ENCODE peak calls at places on chromosomes 7 and 10, in seven cellular contexts. One of them, this sample, is unnamed.

GRCh38 chr7:121244120-121244865 is 84.5 kb upstream of the WNT16 start:
- DNase-seq in transverse colon: no peak
- DNase-seq in astrocyte: no peak
- DNase-seq in OCI-LY7: peak; percentile 87
- DNase-seq in naive thymus-derived CD4-positive, alpha-beta T cell: no peak
- DNase-seq in mucosa of descending colon: no peak
- DNase-seq in uterus: no peak
- DNase-seq in this sample: no peak

GRCh38 chr7:54980521-54980920 is 38.3 kb upstream of the EGFR start:
- DNase-seq in transverse colon: no peak
- DNase-seq in astrocyte: no peak
- DNase-seq in OCI-LY7: no peak
- DNase-seq in naive thymus-derived CD4-positive, alpha-beta T cell: no peak
- DNase-seq in mucosa of descending colon: no peak
- DNase-seq in uterus: no peak
- DNase-seq in this sample: no peak

GRCh38 chr7:80432166-80432565 is 79.7 kb downstream of the GNAT3 start:
- DNase-seq in transverse colon: no peak
- DNase-seq in astrocyte: no peak
- DNase-seq in OCI-LY7: no peak
- DNase-seq in naive thymus-derived CD4-positive, alpha-beta T cell: no peak
- DNase-seq in mucosa of descending colon: no peak
- DNase-seq in uterus: no peak
- DNase-seq in this sample: no peak

GRCh38 chr7:98399462-98399861 is 1.4 kb downstream of the BAIAP2L1 start:
- DNase-seq in transverse colon: no peak
- DNase-seq in astrocyte: peak; percentile 49
- DNase-seq in OCI-LY7: no peak
- DNase-seq in naive thymus-derived CD4-positive, alpha-beta T cell: no peak
- DNase-seq in mucosa of descending colon: no peak
- DNase-seq in uterus: no peak
- DNase-seq in this sample: no peak

GRCh38 chr10:79308969-79309665 is 38.2 kb upstream of the PPIF start:
- DNase-seq in transverse colon: no peak
- DNase-seq in astrocyte: no peak
- DNase-seq in OCI-LY7: no peak
- DNase-seq in naive thymus-derived CD4-positive, alpha-beta T cell: no peak
- DNase-seq in mucosa of descending colon: peak; percentile 46
- DNase-seq in uterus: no peak
- DNase-seq in this sample: peak; percentile 51

GRCh38 chr7:122316467-122317394 is 12.2 kb upstream of the FEZF1 start:
- DNase-seq in transverse colon: peak; percentile 35
- DNase-seq in astrocyte: no peak
- DNase-seq in OCI-LY7: no peak
- DNase-seq in naive thymus-derived CD4-positive, alpha-beta T cell: no peak
- DNase-seq in mucosa of descending colon: peak; percentile 55
- DNase-seq in uterus: no peak
- DNase-seq in this sample: peak; percentile 55

GRCh38 chr10:6030217-6030616 is 31.9 kb downstream of the IL2RA start:
- DNase-seq in transverse colon: no peak
- DNase-seq in astrocyte: no peak
- DNase-seq in OCI-LY7: no peak
- DNase-seq in naive thymus-derived CD4-positive, alpha-beta T cell: no peak
- DNase-seq in mucosa of descending colon: no peak
- DNase-seq in uterus: no peak
- DNase-seq in this sample: no peak

GRCh38 chr10:93436577-93436976 is 45.6 kb downstream of the MYOF start:
- DNase-seq in transverse colon: peak; percentile 31
- DNase-seq in astrocyte: peak; percentile 99
- DNase-seq in OCI-LY7: no peak
- DNase-seq in naive thymus-derived CD4-positive, alpha-beta T cell: no peak
- DNase-seq in mucosa of descending colon: no peak
- DNase-seq in uterus: peak; percentile 76
- DNase-seq in this sample: no peak

GRCh38 chr7:77450054-77450453 is 33.9 kb upstream of the GSAP start:
- DNase-seq in transverse colon: no peak
- DNase-seq in astrocyte: peak; percentile 39
- DNase-seq in OCI-LY7: no peak
- DNase-seq in naive thymus-derived CD4-positive, alpha-beta T cell: no peak
- DNase-seq in mucosa of descending colon: no peak
- DNase-seq in uterus: no peak
- DNase-seq in this sample: no peak

GRCh38 chr10:125037145-125037544 is 95.2 kb downstream of the ZRANB1 start:
- DNase-seq in transverse colon: peak; percentile 46
- DNase-seq in astrocyte: peak; percentile 83
- DNase-seq in OCI-LY7: no peak
- DNase-seq in naive thymus-derived CD4-positive, alpha-beta T cell: no peak
- DNase-seq in mucosa of descending colon: no peak
- DNase-seq in uterus: no peak
- DNase-seq in this sample: peak; percentile 64

GRCh38 chr10:83753490-83753889 is 385.8 kb upstream of the GHITM start:
- DNase-seq in transverse colon: no peak
- DNase-seq in astrocyte: no peak
- DNase-seq in OCI-LY7: no peak
- DNase-seq in naive thymus-derived CD4-positive, alpha-beta T cell: no peak
- DNase-seq in mucosa of descending colon: no peak
- DNase-seq in uterus: no peak
- DNase-seq in this sample: no peak

GRCh38 chr10:49173201-49173772 is 14.9 kb downstream of the TMEM273 start:
- DNase-seq in transverse colon: no peak
- DNase-seq in astrocyte: no peak
- DNase-seq in OCI-LY7: no peak
- DNase-seq in naive thymus-derived CD4-positive, alpha-beta T cell: no peak
- DNase-seq in mucosa of descending colon: no peak
- DNase-seq in uterus: no peak
- DNase-seq in this sample: no peak

GRCh38 chr7:2321020-2321419 is 6.8 kb upstream of the SNX8 start:
- DNase-seq in transverse colon: no peak
- DNase-seq in astrocyte: no peak
- DNase-seq in OCI-LY7: no peak
- DNase-seq in naive thymus-derived CD4-positive, alpha-beta T cell: no peak
- DNase-seq in mucosa of descending colon: no peak
- DNase-seq in uterus: no peak
- DNase-seq in this sample: no peak

GRCh38 chr7:30935569-30935877 is 23.9 kb downstream of the AQP1 start:
- DNase-seq in transverse colon: no peak
- DNase-seq in astrocyte: no peak
- DNase-seq in OCI-LY7: no peak
- DNase-seq in naive thymus-derived CD4-positive, alpha-beta T cell: no peak
- DNase-seq in mucosa of descending colon: no peak
- DNase-seq in uterus: no peak
- DNase-seq in this sample: no peak

DNA sequence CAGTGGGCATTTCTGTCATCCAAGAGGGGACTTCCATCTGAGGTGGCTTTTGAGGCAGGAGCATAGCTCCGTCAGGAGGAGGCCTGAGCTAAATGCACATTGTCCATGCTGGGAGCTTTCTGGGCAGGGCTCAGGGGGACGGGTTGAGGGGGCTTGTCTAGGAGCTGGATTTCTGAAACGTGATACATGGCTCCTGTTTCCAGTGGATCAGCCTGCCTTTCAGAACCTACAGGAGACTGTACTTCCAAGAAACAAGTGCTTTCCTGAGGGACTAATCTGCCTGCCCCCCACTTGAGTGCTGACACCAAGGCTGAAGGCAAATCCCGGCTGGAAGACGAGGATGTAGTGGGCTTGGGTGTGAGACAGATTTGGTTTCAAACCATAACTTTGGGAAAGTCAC is 40.5 kb upstream of the GDF10 start:
- DNase-seq in transverse colon: peak; percentile 3
- DNase-seq in astrocyte: no peak
- DNase-seq in OCI-LY7: no peak
- DNase-seq in naive thymus-derived CD4-positive, alpha-beta T cell: no peak
- DNase-seq in mucosa of descending colon: no peak
- DNase-seq in uterus: no peak
- DNase-seq in this sample: no peak
- H3K4me1 ChIP-seq in transverse colon: no peaks in the 10 kb centered on the region
- H3K4me1 ChIP-seq in astrocyte: no peaks in the 10 kb centered on the region
- H3K4me1 ChIP-seq in OCI-LY7: peaks cover 25% of the 10 kb centered on the region
- H3K4me1 ChIP-seq in naive thymus-derived CD4-positive, alpha-beta T cell: peaks cover 41% of the 10 kb centered on the region
- H3K4me1 ChIP-seq in mucosa of descending colon: no peaks in the 10 kb centered on the region
- H3K4me1 ChIP-seq in uterus: no peaks in the 10 kb centered on the region
- H3K4me1 ChIP-seq in this sample: no peaks in the 10 kb centered on the region

GRCh38 chr10:30704016-30704600 is 74.6 kb upstream of the LYZL2 start:
- DNase-seq in transverse colon: no peak
- DNase-seq in astrocyte: no peak
- DNase-seq in OCI-LY7: peak; percentile 79
- DNase-seq in naive thymus-derived CD4-positive, alpha-beta T cell: no peak
- DNase-seq in mucosa of descending colon: no peak
- DNase-seq in uterus: no peak
- DNase-seq in this sample: no peak
- H3K4me3 ChIP-seq in transverse colon: no peak overlapping the region
- H3K4me3 ChIP-seq in astrocyte: no peak overlapping the region
- H3K4me3 ChIP-seq in OCI-LY7: peak overlapping the region; percentile 76
- H3K4me3 ChIP-seq in naive thymus-derived CD4-positive, alpha-beta T cell: peak overlapping the region; percentile 63
- H3K4me3 ChIP-seq in mucosa of descending colon: no peak overlapping the region
- H3K4me3 ChIP-seq in uterus: no peak overlapping the region
- H3K4me3 ChIP-seq in this sample: no peak overlapping the region

DNA sequence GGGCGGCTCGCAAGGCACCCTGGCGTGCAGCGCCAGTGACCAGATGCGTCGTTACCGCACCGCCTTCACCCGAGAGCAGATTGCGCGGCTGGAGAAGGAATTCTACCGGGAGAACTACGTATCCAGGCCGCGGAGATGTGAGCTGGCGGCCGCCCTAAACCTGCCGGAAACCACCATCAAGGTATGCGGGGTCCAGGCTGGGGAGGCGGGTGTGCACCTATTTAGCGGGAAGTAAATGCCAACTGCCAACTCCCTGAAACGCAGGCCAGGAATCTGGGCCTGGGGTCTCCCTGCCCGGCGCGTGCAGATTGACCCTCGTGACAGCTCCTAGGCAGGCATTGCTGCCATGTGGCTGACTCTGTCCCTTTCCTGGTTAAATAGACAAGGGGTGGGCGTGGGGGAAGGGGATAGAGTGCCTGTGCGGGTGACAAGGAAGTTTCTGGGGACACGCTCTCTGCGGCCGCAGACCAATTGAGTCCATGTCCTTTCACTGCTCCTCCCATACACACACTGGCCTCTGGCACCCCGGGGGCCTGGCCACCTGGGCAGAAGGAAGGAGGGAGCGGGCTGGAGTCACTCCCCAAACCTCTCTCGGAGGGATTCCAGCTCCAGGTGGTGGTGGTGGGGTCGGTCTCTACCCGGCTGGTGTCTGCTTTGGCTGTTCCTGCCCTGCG is 2.7 kb downstream of the EVX1 start:
- DNase-seq in transverse colon: no peak
- DNase-seq in astrocyte: no peak
- DNase-seq in OCI-LY7: no peak
- DNase-seq in naive thymus-derived CD4-positive, alpha-beta T cell: no peak
- DNase-seq in mucosa of descending colon: no peak
- DNase-seq in uterus: no peak
- DNase-seq in this sample: no peak
- H3K4me1 ChIP-seq in transverse colon: peaks cover 34% of the 10 kb centered on the region
- H3K4me1 ChIP-seq in astrocyte: no peaks in the 10 kb centered on the region
- H3K4me1 ChIP-seq in OCI-LY7: no peaks in the 10 kb centered on the region
- H3K4me1 ChIP-seq in naive thymus-derived CD4-positive, alpha-beta T cell: no peaks in the 10 kb centered on the region
- H3K4me1 ChIP-seq in mucosa of descending colon: peaks cover 35% of the 10 kb centered on the region
- H3K4me1 ChIP-seq in uterus: peaks cover 21% of the 10 kb centered on the region
- H3K4me1 ChIP-seq in this sample: peaks cover 9% of the 10 kb centered on the region

DNA sequence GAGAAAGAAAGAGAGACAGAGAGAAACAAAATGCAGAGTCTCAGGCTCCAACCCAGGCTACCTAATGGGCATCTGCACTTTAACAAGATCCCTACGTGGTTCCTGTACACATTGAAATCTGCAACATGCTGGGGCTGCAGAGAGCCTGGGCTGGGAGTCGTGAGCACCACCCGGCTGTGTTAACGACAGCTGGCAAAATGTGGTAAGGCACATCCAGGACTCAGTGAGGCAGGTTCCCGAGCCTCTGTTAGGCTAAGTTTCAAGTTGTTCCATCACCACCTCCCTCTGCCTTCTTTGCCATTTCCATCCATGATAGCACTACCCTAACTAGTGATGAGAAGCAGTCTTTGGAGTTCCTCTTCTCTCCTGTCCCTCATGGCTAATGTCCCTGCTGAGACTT is 1.4 kb downstream of the AKR1B10 start:
- DNase-seq in transverse colon: no peak
- DNase-seq in astrocyte: no peak
- DNase-seq in OCI-LY7: no peak
- DNase-seq in naive thymus-derived CD4-positive, alpha-beta T cell: no peak
- DNase-seq in mucosa of descending colon: no peak
- DNase-seq in uterus: no peak
- DNase-seq in this sample: no peak
- H3K4me3 ChIP-seq in transverse colon: peak overlapping the region; percentile 43
- H3K4me3 ChIP-seq in astrocyte: no peak overlapping the region
- H3K4me3 ChIP-seq in OCI-LY7: no peak overlapping the region
- H3K4me3 ChIP-seq in naive thymus-derived CD4-positive, alpha-beta T cell: no peak overlapping the region
- H3K4me3 ChIP-seq in mucosa of descending colon: no peak overlapping the region
- H3K4me3 ChIP-seq in uterus: no peak overlapping the region
- H3K4me3 ChIP-seq in this sample: no peak overlapping the region

DNA sequence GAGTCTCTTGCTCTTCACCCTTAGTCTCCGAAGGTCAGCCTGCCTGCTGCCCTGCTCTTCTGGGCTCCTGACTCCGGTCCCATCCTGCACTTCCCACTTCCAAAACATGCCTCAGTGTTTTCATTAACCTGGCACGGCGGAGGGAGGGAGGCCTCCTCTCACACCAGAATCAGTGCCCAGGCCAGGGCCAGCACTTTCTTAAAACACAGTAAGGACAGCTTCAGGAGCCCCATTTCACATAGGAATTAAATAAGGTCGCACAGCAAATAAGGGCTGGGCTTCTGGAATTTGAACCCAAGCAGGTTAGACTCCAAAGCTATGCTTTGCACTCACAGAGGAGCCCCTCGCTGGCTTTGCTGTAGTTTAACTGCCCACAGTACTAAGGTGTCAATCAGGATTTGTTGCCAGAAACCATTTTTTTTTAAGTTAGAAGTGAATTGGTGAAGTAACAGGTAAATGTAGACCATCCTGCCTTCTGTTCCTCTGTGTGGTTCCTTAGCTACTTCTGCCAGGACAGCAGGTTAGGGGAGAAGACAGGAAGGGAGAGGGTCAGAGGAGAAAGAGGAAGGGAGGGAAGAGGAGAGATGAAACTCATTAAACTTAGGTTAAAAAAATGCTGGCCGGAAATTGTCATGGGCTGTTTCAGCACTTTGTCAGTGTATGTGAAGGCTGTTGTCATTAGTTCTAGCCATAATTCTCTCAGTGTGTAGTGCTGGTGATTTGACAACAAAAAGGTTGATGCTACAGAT is 1.1 kb downstream of the RASSF4 start:
- DNase-seq in transverse colon: no peak
- DNase-seq in astrocyte: no peak
- DNase-seq in OCI-LY7: peak; percentile 21
- DNase-seq in naive thymus-derived CD4-positive, alpha-beta T cell: no peak
- DNase-seq in mucosa of descending colon: no peak
- DNase-seq in uterus: no peak
- DNase-seq in this sample: no peak
- H3K4me1 ChIP-seq in transverse colon: peaks cover 34% of the 10 kb centered on the region
- H3K4me1 ChIP-seq in astrocyte: peaks cover 33% of the 10 kb centered on the region
- H3K4me1 ChIP-seq in OCI-LY7: peaks cover 57% of the 10 kb centered on the region
- H3K4me1 ChIP-seq in naive thymus-derived CD4-positive, alpha-beta T cell: peaks cover 7% of the 10 kb centered on the region
- H3K4me1 ChIP-seq in mucosa of descending colon: peaks cover 36% of the 10 kb centered on the region
- H3K4me1 ChIP-seq in uterus: peaks cover 8% of the 10 kb centered on the region
- H3K4me1 ChIP-seq in this sample: peaks cover 52% of the 10 kb centered on the region

This sample was measured in kidney.